ENCODE peak calls at places on chromosomes 13 and 19, in seven cellular contexts. C, I, B, Y, G, N and Q are unnamed samples.

GRCh38 chr13:30739646-30740642 is 4.6 kb downstream of the ALOX5AP start:
- ATAC-seq in C (peak; percentile 20), I (no peak), B (peak; percentile 71), Y (peak; percentile 60), G (peak; percentile 3), N (no peak), Q (peak; percentile 64)

GRCh38 chr13:106416645-106417044 is 118.8 kb downstream of the EFNB2 start:
- ATAC-seq in C (no peak), I (no peak), B (no peak), Y (no peak), G (no peak), N (no peak), Q (no peak)

GRCh38 chr13:29480893-29481525 is 114.5 kb downstream of the SLC7A1 start:
- ATAC-seq in C (no peak), I (no peak), B (no peak), Y (no peak), G (no peak), N (no peak), Q (no peak)

GRCh38 chr13:67070306-67070705 is 159.8 kb downstream of the PCDH9 start:
- ATAC-seq in C (no peak), I (no peak), B (no peak), Y (no peak), G (no peak), N (no peak), Q (no peak)

GRCh38 chr19:49335784-49336481 is 727 bp downstream of the CD37 start:
- ATAC-seq in C (no peak), I (no peak), B (peak; percentile 50), Y (peak; percentile 41), G (no peak), N (no peak), Q (no peak)

GRCh38 chr19:2650515-2650914 is 52.0 kb downstream of the GNG7 start:
- ATAC-seq in C (no peak), I (peak; percentile 63), B (no peak), Y (no peak), G (peak; percentile 47), N (no peak), Q (no peak)

GRCh38 chr19:5882421-5882968 is 12.2 kb upstream of the FUT5 start:
- ATAC-seq in C (no peak), I (no peak), B (no peak), Y (no peak), G (no peak), N (peak; percentile 34), Q (no peak)

GRCh38 chr19:47446534-47447469 is 24.9 kb downstream of the SLC8A2 start:
- ATAC-seq in C (peak; percentile 47), I (peak; percentile 38), B (peak; percentile 49), Y (no peak), G (peak; percentile 75), N (peak; percentile 9), Q (no peak)

GRCh38 chr13:40876020-40876738 is 86.8 kb downstream of the SLC25A15 start:
- ATAC-seq in C (no peak), I (no peak), B (no peak), Y (no peak), G (no peak), N (no peak), Q (no peak)

GRCh38 chr13:23621316-23621645 is 51.1 kb downstream of the TNFRSF19 start:
- ATAC-seq in C (peak; percentile 77), I (peak; percentile 88), B (no peak), Y (no peak), G (no peak), N (no peak), Q (peak; percentile 20)

GRCh38 chr13:45950343-45950995 is 98.9 kb upstream of the SIAH3 start:
- ATAC-seq in C (peak; percentile 71), I (peak; percentile 26), B (no peak), Y (peak; percentile 23), G (peak; percentile 84), N (no peak), Q (no peak)

GRCh38 chr19:42467437-42467760 is 24.7 kb upstream of the CXCL17 start:
- ATAC-seq in C (no peak), I (no peak), B (no peak), Y (no peak), G (no peak), N (no peak), Q (no peak)

GRCh38 chr13:43475135-43475534 is 311.6 kb downstream of the ENOX1 start:
- ATAC-seq in C (no peak), I (no peak), B (no peak), Y (no peak), G (no peak), N (no peak), Q (no peak)

GRCh38 chr13:92512852-92513251 is 713.8 kb upstream of the GPC6 start:
- ATAC-seq in C (no peak), I (no peak), B (no peak), Y (no peak), G (no peak), N (no peak), Q (no peak)

GRCh38 chr13:114269281-114269770 is 12.1 kb upstream of the UPF3A start:
- ATAC-seq in C (no peak), I (no peak), B (no peak), Y (no peak), G (no peak), N (no peak), Q (no peak)

GRCh38 chr19:41457241-41457640 is 14.3 kb downstream of the ERICH4 start:
- ATAC-seq in C (no peak), I (peak; percentile 47), B (peak; percentile 97), Y (peak; percentile 97), G (no peak), N (no peak), Q (peak; percentile 81)

GRCh38 chr13:77784531-77784930 is 87.0 kb downstream of the SLAIN1 start:
- ATAC-seq in C (no peak), I (no peak), B (no peak), Y (no peak), G (no peak), N (no peak), Q (no peak)

GRCh38 chr13:76223565-76223964 is 587.4 kb downstream of the LMO7 start:
- ATAC-seq in C (no peak), I (no peak), B (no peak), Y (no peak), G (no peak), N (no peak), Q (no peak)

GRCh38 chr19:33444993-33445751 is 71.7 kb downstream of the CEBPG start:
- ATAC-seq in C (no peak), I (no peak), B (no peak), Y (no peak), G (no peak), N (no peak), Q (no peak)

GRCh38 chr19:32817252-32817912 is 52.2 kb downstream of the SLC7A9 start:
- ATAC-seq in C (no peak), I (no peak), B (no peak), Y (no peak), G (no peak), N (no peak), Q (no peak)

GRCh38 chr19:8666814-8667405 is 31.7 kb downstream of the ACTL9 start:
- ATAC-seq in C (no peak), I (no peak), B (no peak), Y (no peak), G (no peak), N (no peak), Q (no peak)

GRCh38 chr13:23701646-23702045 is 131.4 kb downstream of the TNFRSF19 start:
- ATAC-seq in C (peak; percentile 78), I (peak; percentile 95), B (no peak), Y (no peak), G (peak; percentile 67), N (peak; percentile 81), Q (no peak)

GRCh38 chr19:3849092-3849491 is 19.7 kb downstream of the ZFR2 start:
- ATAC-seq in C (no peak), I (no peak), B (peak; percentile 76), Y (peak; percentile 61), G (no peak), N (no peak), Q (peak; percentile 76)

GRCh38 chr13:28533049-28533436 is 38.1 kb upstream of the FLT1 start:
- ATAC-seq in C (no peak), I (peak; percentile 2), B (no peak), Y (no peak), G (no peak), N (no peak), Q (no peak)

GRCh38 chr13:61654501-61654900 is 238.9 kb upstream of the PCDH20 start:
- ATAC-seq in C (no peak), I (no peak), B (no peak), Y (no peak), G (no peak), N (no peak), Q (no peak)

GRCh38 chr19:5929179-5929578 is 15.1 kb downstream of the CAPS start:
- ATAC-seq in C (no peak), I (no peak), B (no peak), Y (no peak), G (no peak), N (no peak), Q (no peak)

GRCh38 chr13:51935326-51936171 is 73.8 kb downstream of the CCDC70 start:
- ATAC-seq in C (peak; percentile 57), I (peak; percentile 58), B (peak; percentile 23), Y (peak; percentile 33), G (peak; percentile 26), N (peak; percentile 54), Q (no peak)

GRCh38 chr13:99386911-99387788 is 80.0 kb upstream of the GPR183 start:
- ATAC-seq in C (peak; percentile 70), I (no peak), B (peak; percentile 65), Y (peak; percentile 61), G (peak; percentile 54), N (no peak), Q (peak; percentile 81)

GRCh38 chr19:15937771-15938170 is 3.4 kb upstream of the CYP4F11 start:
- ATAC-seq in C (no peak), I (no peak), B (no peak), Y (no peak), G (no peak), N (no peak), Q (no peak)

GRCh38 chr19:39193785-39194184 is 3.0 kb upstream of the NCCRP1 start:
- ATAC-seq in C (peak; percentile 40), I (no peak), B (no peak), Y (no peak), G (peak; percentile 64), N (no peak), Q (no peak)